ENCODE peak calls at places on chromosome 1, in five cellular contexts. X is hippocampal formation, Y is WTC11, S is EL, P is epithelial cell of esophagus. V is an unnamed sample.

GRCh38 chr1:209435654-209436566 is 147.6 kb upstream of the CAMK1G start:
- DNase-seq in X (peak; percentile 3), Y (peak; percentile 96), S (peak; percentile 82), P (peak; percentile 88), V (peak; percentile 73)

GRCh38 chr1:167496962-167497619 is 21.2 kb downstream of the CD247 start:
- DNase-seq in X (no peak), Y (no peak), S (no peak), P (no peak), V (no peak)

GRCh38 chr1:236835491-236835890 is 40.4 kb downstream of the MTR start:
- DNase-seq in X (no peak), Y (no peak), S (no peak), P (no peak), V (peak; percentile 89)

GRCh38 chr1:9233241-9233941 is 1.2 kb upstream of the H6PD start:
- DNase-seq in X (no peak), Y (no peak), S (peak; percentile 60), P (no peak), V (peak; percentile 96)

GRCh38 chr1:32291145-32291707 is 657 bp upstream of the HDAC1 start:
- DNase-seq in X (no peak), Y (no peak), S (peak; percentile 68), P (peak; percentile 86), V (peak; percentile 40)

GRCh38 chr1:234683856-234684632 is 74.1 kb upstream of the IRF2BP2 start:
- DNase-seq in X (no peak), Y (no peak), S (peak; percentile 68), P (peak; percentile 92), V (peak; percentile 91)

GRCh38 chr1:93504247-93505033 is 56.5 kb downstream of the FNBP1L start:
- DNase-seq in X (no peak), Y (no peak), S (no peak), P (no peak), V (peak; percentile 80)

GRCh38 chr1:233240839-233241682 is 54.5 kb downstream of the PCNX2 start:
- DNase-seq in X (peak; percentile 62), Y (peak; percentile 38), S (peak; percentile 32), P (peak; percentile 48), V (peak; percentile 27)

GRCh38 chr1:228935198-228935663 is 200.0 kb downstream of the RHOU start:
- DNase-seq in X (no peak), Y (no peak), S (no peak), P (no peak), V (no peak)

GRCh38 chr1:118075116-118075515 is 109.9 kb downstream of the SPAG17 start:
- DNase-seq in X (no peak), Y (no peak), S (peak; percentile 26), P (peak; percentile 72), V (peak; percentile 6)

GRCh38 chr1:211327341-211327921 is 798 bp downstream of the TRAF5 start:
- DNase-seq in X (peak; percentile 15), Y (peak; percentile 36), S (peak; percentile 67), P (peak; percentile 33), V (peak; percentile 77)

GRCh38 chr1:97334454-97334853 is 586.4 kb downstream of the DPYD start:
- DNase-seq in X (no peak), Y (no peak), S (peak; percentile 91), P (no peak), V (peak; percentile 88)

GRCh38 chr1:36843027-36843426 is 191.3 kb downstream of the GRIK3 start:
- DNase-seq in X (no peak), Y (no peak), S (no peak), P (no peak), V (no peak)